ENCODE peak calls at places on chromosomes 7 and 10, in four cellular contexts. J, A, L and M are unnamed samples.

GRCh38 chr10:118595598-118596425 is at the start of gene PRLHR:
- DNase-seq in J (peak), A (no peak), L (peak), M (no peak)

GRCh38 chr7:122136639-122137253 is 7.3 kb downstream of the AASS start:
- DNase-seq in J (no peak), A (no peak), L (no peak), M (no peak)

GRCh38 chr10:129769381-129770116 is 194.5 kb downstream of the EBF3 start:
- DNase-seq in J (no peak), A (no peak), L (no peak), M (no peak)

GRCh38 chr10:124663766-124664360 is 80.3 kb downstream of the FAM53B start:
- DNase-seq in J (no peak), A (no peak), L (no peak), M (no peak)

GRCh38 chr10:113524539-113525490 is 28.0 kb upstream of the HABP2 start:
- DNase-seq in J (no peak), A (no peak), L (peak), M (no peak)

GRCh38 chr10:77400041-77400440 is 237.6 kb downstream of the KCNMA1 start:
- DNase-seq in J (no peak), A (no peak), L (no peak), M (no peak)

GRCh38 chr7:157010588-157011332 is at the start of gene MNX1:
- DNase-seq in J (peak), A (no peak), L (no peak), M (peak)

GRCh38 chr10:18238875-18239485 is 98.8 kb downstream of the CACNB2 start:
- DNase-seq in J (no peak), A (peak), L (peak), M (peak)

GRCh38 chr10:14010083-14010551 is 320.6 kb downstream of the FRMD4A start:
- DNase-seq in J (no peak), A (peak), L (peak), M (no peak)
- H3K9ac ChIP-seq in J (no peak), A (peak), L (peak), M (no peak)

DNA sequence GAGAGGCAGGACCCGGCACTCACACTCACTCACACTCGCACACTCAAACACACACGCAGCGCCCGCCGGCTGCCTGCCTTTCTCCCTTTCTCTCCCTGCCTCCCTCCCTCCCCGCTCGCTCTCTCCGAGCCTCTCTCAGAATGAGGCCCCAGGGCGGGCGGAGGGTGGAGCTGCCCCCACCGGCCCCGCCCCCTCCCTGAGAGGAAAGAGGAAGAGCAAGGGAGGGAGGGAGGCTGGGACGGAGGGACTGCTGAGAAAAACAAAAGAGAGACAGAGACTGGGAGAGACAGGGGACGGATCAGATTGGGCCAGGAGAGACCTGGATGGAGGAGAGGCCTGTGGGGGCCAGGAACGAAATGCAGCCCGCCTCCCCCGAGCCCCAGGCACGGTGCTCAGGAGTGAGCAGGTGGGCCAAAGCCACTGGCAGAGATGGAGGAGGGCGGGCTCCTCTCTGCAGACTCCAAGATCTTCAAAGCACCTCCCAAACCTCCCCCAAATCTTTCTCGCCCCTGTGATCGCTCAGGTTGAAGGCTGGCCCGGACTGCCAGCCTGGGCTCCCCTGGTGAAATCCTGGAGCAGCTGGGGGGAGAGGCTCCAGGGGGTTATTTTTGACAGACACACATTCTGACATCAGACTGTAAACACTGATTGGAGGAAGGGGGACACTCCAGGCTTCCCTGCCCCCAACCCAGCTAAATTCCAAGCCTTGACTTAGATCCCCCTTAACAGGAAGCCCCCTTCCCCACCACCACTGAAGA is 5.1 kb downstream of the LDB1 start:
- DNase-seq in J (peak), A (peak), L (peak), M (peak)
- H3K9ac ChIP-seq in J (no peak), A (no peak), L (peak), M (peak)

DNA sequence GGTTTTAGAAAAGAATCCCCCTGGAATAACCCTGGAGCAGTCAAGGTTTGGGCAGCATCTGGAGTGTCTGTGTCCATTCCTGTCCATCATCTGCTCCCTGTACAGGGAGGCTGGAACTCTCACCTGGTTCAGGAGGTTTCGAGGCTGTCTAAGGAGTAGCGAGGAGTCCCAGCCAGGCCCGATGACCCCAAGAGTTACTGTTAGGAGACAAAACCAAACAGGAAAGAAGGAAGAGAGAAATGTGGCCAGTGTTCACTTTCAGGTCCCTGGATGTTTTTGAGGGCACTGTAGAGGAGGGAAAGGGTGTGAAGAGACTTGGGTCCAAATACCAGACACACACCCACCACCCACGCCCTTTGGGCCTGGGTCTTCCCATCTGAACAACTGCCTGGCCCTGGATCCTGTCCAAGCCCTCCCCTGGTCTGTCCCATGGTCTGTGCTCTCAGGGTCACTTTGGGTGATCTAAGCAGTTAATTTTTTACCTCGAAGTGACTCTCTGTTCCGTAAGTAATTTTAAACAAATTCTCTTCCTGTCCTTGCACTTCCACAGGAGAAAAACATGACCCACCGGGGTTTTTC is 117.1 kb downstream of the ZMIZ1 start:
- DNase-seq in J (no peak), A (no peak), L (no peak), M (peak)
- H3K9ac ChIP-seq in J (no peak), A (no peak), L (no peak), M (peak)

GRCh38 chr10:74827045-74827441 is 643 bp downstream of the KAT6B start:
- DNase-seq in J (no peak), A (peak), L (no peak), M (no peak)
- H3K9ac ChIP-seq in J (peak), A (no peak), L (peak), M (peak)

GRCh38 chr10:53601260-53601875 is 828.8 kb upstream of the MBL2 start:
- DNase-seq in J (peak), A (peak), L (peak), M (peak)

GRCh38 chr10:53598914-53599313 is 826.3 kb upstream of the MBL2 start:
- DNase-seq in J (no peak), A (no peak), L (peak), M (no peak)

GRCh38 chr10:53597835-53598251 is 825.3 kb upstream of the MBL2 start:
- DNase-seq in J (peak), A (no peak), L (peak), M (no peak)
- H3K9ac ChIP-seq in J (no peak), A (no peak), L (no peak), M (no peak)

GRCh38 chr10:28940158-28940888 is 263.0 kb downstream of the BAMBI start:
- DNase-seq in J (no peak), A (no peak), L (no peak), M (peak)
- H3K9ac ChIP-seq in J (no peak), A (no peak), L (no peak), M (peak)

GRCh38 chr10:79444243-79445119 is 943 bp downstream of the ZCCHC24 start:
- DNase-seq in J (peak), A (peak), L (no peak), M (no peak)
- H3K9ac ChIP-seq in J (peak), A (no peak), L (peak), M (peak)